ENCODE peak calls at places on chromosomes 3 and 15, in seven cellular contexts. S is kidney tubule cell; Y is A172; O is occipital lobe; N is glutamatergic neuron; H is stomach; E is stimulated activated CD4-positive, alpha-beta T cell treated with anti-CD3 and anti-CD28 coated beads, Interleukin-4, amount 100 ng/mL, for 48 hours. X is an unnamed sample.

GRCh38 chr15:28932361-28932760 is 46.6 kb downstream of the APBA2 start:
- DNase-seq in E (no peak), N (no peak), S (no peak), O (no peak), Y (no peak), H (no peak), X (no peak)

GRCh38 chr15:98599911-98600685 is 48.2 kb upstream of the IGF1R start:
- DNase-seq in E (peak), O (no peak), H (no peak), Y (peak), N (no peak), S (peak), X (peak)

GRCh38 chr3:73502609-73503560 is 121.9 kb downstream of the PDZRN3 start:
- DNase-seq in H (peak), Y (peak), E (peak), N (peak), S (peak), O (peak), X (peak)

GRCh38 chr3:58009026-58009748 is 965 bp downstream of the FLNB start:
- DNase-seq in N (no peak), Y (no peak), E (peak), S (no peak), H (peak), O (no peak), X (peak)

GRCh38 chr3:65196663-65197062 is 508.9 kb upstream of the ADAMTS9 start:
- DNase-seq in H (no peak), N (no peak), S (peak), O (no peak), Y (peak), E (no peak), X (no peak)

GRCh38 chr3:4748127-4748526 is 231.1 kb upstream of the BHLHE40 start:
- DNase-seq in H (no peak), O (no peak), S (no peak), Y (no peak), E (no peak), N (no peak), X (no peak)

GRCh38 chr15:77483426-77483825 is 62.7 kb downstream of the HMG20A start:
- DNase-seq in H (no peak), O (no peak), E (no peak), Y (no peak), S (no peak), N (no peak), X (no peak)

GRCh38 chr3:73510784-73511183 is 114.0 kb downstream of the PDZRN3 start:
- DNase-seq in H (no peak), O (no peak), E (no peak), N (no peak), S (no peak), Y (no peak), X (no peak)

GRCh38 chr15:42914728-42915497 is 5.7 kb downstream of the TTBK2 start:
- DNase-seq in N (no peak), S (peak), E (no peak), Y (peak), H (no peak), O (no peak), X (no peak)

GRCh38 chr15:79394231-79394630 is 37.9 kb upstream of the MINAR1 start:
- DNase-seq in H (no peak), Y (no peak), O (peak), E (no peak), N (no peak), S (no peak), X (no peak)

GRCh38 chr15:47675735-47676134 is 41.6 kb upstream of the SEMA6D start:
- DNase-seq in H (no peak), S (no peak), N (no peak), O (no peak), Y (no peak), E (no peak), X (no peak)

GRCh38 chr15:81011593-81011992 is 10.9 kb downstream of the TLNRD1 start:
- DNase-seq in S (no peak), Y (no peak), N (no peak), O (no peak), E (no peak), H (no peak), X (no peak)

X was measured in GM10248.